ENCODE peak calls at places on chromosomes 5 and 9, in five cellular contexts. One of them, this sample, is unnamed.

GRCh38 chr5:145574889-145575573 is 260.1 kb downstream of the PRELID2 start:
- DNase-seq in H9: no peak
- DNase-seq in neuronal stem cell: no peak
- DNase-seq in H1: no peak
- DNase-seq in trophoblast cell: no peak
- DNase-seq in this sample: no peak

GRCh38 chr5:141742866-141743651 is 61.0 kb upstream of the ARAP3 start:
- DNase-seq in H9: peak; percentile 79
- DNase-seq in neuronal stem cell: peak; percentile 79
- DNase-seq in H1: no peak
- DNase-seq in trophoblast cell: peak; percentile 44
- DNase-seq in this sample: peak; percentile 43

GRCh38 chr9:85909390-85909789 is 31.6 kb upstream of the NAA35 start:
- DNase-seq in H9: no peak
- DNase-seq in neuronal stem cell: no peak
- DNase-seq in H1: no peak
- DNase-seq in trophoblast cell: no peak
- DNase-seq in this sample: no peak

GRCh38 chr5:10856646-10857332 is 95.8 kb upstream of the DAP start:
- DNase-seq in H9: peak; percentile 88
- DNase-seq in neuronal stem cell: peak; percentile 92
- DNase-seq in H1: peak; percentile 70
- DNase-seq in trophoblast cell: peak; percentile 67
- DNase-seq in this sample: peak; percentile 84

GRCh38 chr5:154945695-154946301 is 4.9 kb downstream of the MRPL22 start:
- DNase-seq in H9: no peak
- DNase-seq in neuronal stem cell: no peak
- DNase-seq in H1: no peak
- DNase-seq in trophoblast cell: peak; percentile 45
- DNase-seq in this sample: peak; percentile 34

GRCh38 chr9:136441191-136441680 is 1.6 kb upstream of the INPP5E start:
- DNase-seq in H9: no peak
- DNase-seq in neuronal stem cell: no peak
- DNase-seq in H1: no peak
- DNase-seq in trophoblast cell: no peak
- DNase-seq in this sample: no peak

GRCh38 chr5:63245271-63245670 is 666.7 kb downstream of the LRRC70 start:
- DNase-seq in H9: no peak
- DNase-seq in neuronal stem cell: no peak
- DNase-seq in H1: no peak
- DNase-seq in trophoblast cell: no peak
- DNase-seq in this sample: peak; percentile 50

GRCh38 chr5:124932791-124933600 is 186.6 kb upstream of the ZNF608 start:
- DNase-seq in H9: no peak
- DNase-seq in neuronal stem cell: no peak
- DNase-seq in H1: no peak
- DNase-seq in trophoblast cell: no peak
- DNase-seq in this sample: peak; percentile 69

GRCh38 chr9:37178742-37179141 is 58.4 kb downstream of the ZCCHC7 start:
- DNase-seq in H9: no peak
- DNase-seq in neuronal stem cell: no peak
- DNase-seq in H1: no peak
- DNase-seq in trophoblast cell: no peak
- DNase-seq in this sample: no peak

GRCh38 chr9:90964101-90965020 is 162.7 kb downstream of the SYK start:
- DNase-seq in H9: peak; percentile 49
- DNase-seq in neuronal stem cell: no peak
- DNase-seq in H1: no peak
- DNase-seq in trophoblast cell: peak; percentile 60
- DNase-seq in this sample: peak; percentile 54

GRCh38 chr5:40653221-40654022 is 26.3 kb upstream of the PTGER4 start:
- DNase-seq in H9: no peak
- DNase-seq in neuronal stem cell: no peak
- DNase-seq in H1: no peak
- DNase-seq in trophoblast cell: no peak
- DNase-seq in this sample: no peak

GRCh38 chr5:168109441-168109840 is 182.0 kb upstream of the WWC1 start:
- DNase-seq in H9: no peak
- DNase-seq in neuronal stem cell: no peak
- DNase-seq in H1: no peak
- DNase-seq in trophoblast cell: no peak
- DNase-seq in this sample: no peak

GRCh38 chr5:167716376-167716775 is 575.1 kb upstream of the WWC1 start:
- DNase-seq in H9: no peak
- DNase-seq in neuronal stem cell: no peak
- DNase-seq in H1: no peak
- DNase-seq in trophoblast cell: no peak
- DNase-seq in this sample: peak; percentile 35

GRCh38 chr9:20437466-20437865 is 184.8 kb downstream of the MLLT3 start:
- DNase-seq in H9: no peak
- DNase-seq in neuronal stem cell: no peak
- DNase-seq in H1: no peak
- DNase-seq in trophoblast cell: no peak
- DNase-seq in this sample: peak; percentile 3

GRCh38 chr9:16727452-16728127 is 142.9 kb downstream of the BNC2 start:
- DNase-seq in H9: no peak
- DNase-seq in neuronal stem cell: no peak
- DNase-seq in H1: no peak
- DNase-seq in trophoblast cell: no peak
- DNase-seq in this sample: peak; percentile 35

GRCh38 chr5:136053336-136054121 is 24.7 kb downstream of the TGFBI start:
- DNase-seq in H9: no peak
- DNase-seq in neuronal stem cell: no peak
- DNase-seq in H1: no peak
- DNase-seq in trophoblast cell: peak; percentile 67
- DNase-seq in this sample: peak; percentile 96

GRCh38 chr9:28926311-28926710 is 1353.0 kb upstream of the C9orf72 start:
- DNase-seq in H9: no peak
- DNase-seq in neuronal stem cell: no peak
- DNase-seq in H1: no peak
- DNase-seq in trophoblast cell: peak; percentile 82
- DNase-seq in this sample: no peak

GRCh38 chr5:456351-457194 is 13.6 kb downstream of the EXOC3 start:
- DNase-seq in H9: peak; percentile 21
- DNase-seq in neuronal stem cell: no peak
- DNase-seq in H1: no peak
- DNase-seq in trophoblast cell: no peak
- DNase-seq in this sample: no peak

GRCh38 chr9:108664309-108665255 is 191.2 kb downstream of the ACTL7B start:
- DNase-seq in H9: no peak
- DNase-seq in neuronal stem cell: no peak
- DNase-seq in H1: no peak
- DNase-seq in trophoblast cell: no peak
- DNase-seq in this sample: no peak

GRCh38 chr9:133737071-133737773 is 930 bp downstream of the SARDH start:
- DNase-seq in H9: no peak
- DNase-seq in neuronal stem cell: no peak
- DNase-seq in H1: no peak
- DNase-seq in trophoblast cell: no peak
- DNase-seq in this sample: no peak

GRCh38 chr5:154276932-154277331 is 86.4 kb downstream of the GALNT10 start:
- DNase-seq in H9: no peak
- DNase-seq in neuronal stem cell: no peak
- DNase-seq in H1: no peak
- DNase-seq in trophoblast cell: no peak
- DNase-seq in this sample: peak; percentile 90

GRCh38 chr5:58932057-58932594 is 349.3 kb downstream of the RAB3C start:
- DNase-seq in H9: no peak
- DNase-seq in neuronal stem cell: no peak
- DNase-seq in H1: no peak
- DNase-seq in trophoblast cell: no peak
- DNase-seq in this sample: no peak

GRCh38 chr9:94696545-94696944 is 30.0 kb upstream of the AOPEP start:
- DNase-seq in H9: no peak
- DNase-seq in neuronal stem cell: no peak
- DNase-seq in H1: no peak
- DNase-seq in trophoblast cell: no peak
- DNase-seq in this sample: no peak

GRCh38 chr5:3179220-3179619 is 416.4 kb upstream of the IRX1 start:
- DNase-seq in H9: peak; percentile 68
- DNase-seq in neuronal stem cell: no peak
- DNase-seq in H1: no peak
- DNase-seq in trophoblast cell: no peak
- DNase-seq in this sample: no peak

GRCh38 chr9:565528-565927 is 276.0 kb upstream of the DMRT1 start:
- DNase-seq in H9: no peak
- DNase-seq in neuronal stem cell: no peak
- DNase-seq in H1: no peak
- DNase-seq in trophoblast cell: no peak
- DNase-seq in this sample: no peak

GRCh38 chr5:145658435-145658834 is 176.7 kb downstream of the PRELID2 start:
- DNase-seq in H9: no peak
- DNase-seq in neuronal stem cell: no peak
- DNase-seq in H1: no peak
- DNase-seq in trophoblast cell: no peak
- DNase-seq in this sample: no peak

GRCh38 chr5:15013654-15014463 is 142.3 kb upstream of the ANKH start:
- DNase-seq in H9: no peak
- DNase-seq in neuronal stem cell: peak; percentile 36
- DNase-seq in H1: no peak
- DNase-seq in trophoblast cell: peak; percentile 90
- DNase-seq in this sample: peak; percentile 73

GRCh38 chr9:126000731-126001580 is 253.8 kb downstream of the PBX3 start:
- DNase-seq in H9: no peak
- DNase-seq in neuronal stem cell: no peak
- DNase-seq in H1: no peak
- DNase-seq in trophoblast cell: no peak
- DNase-seq in this sample: no peak

GRCh38 chr9:106862946-106863740 is at the start of gene ZNF462:
- DNase-seq in H9: peak; percentile 55
- DNase-seq in neuronal stem cell: peak; percentile 47
- DNase-seq in H1: no peak
- DNase-seq in trophoblast cell: peak; percentile 74
- DNase-seq in this sample: peak; percentile 90

GRCh38 chr5:91144491-91145232 is 238.5 kb downstream of the ARRDC3 start:
- DNase-seq in H9: no peak
- DNase-seq in neuronal stem cell: no peak
- DNase-seq in H1: no peak
- DNase-seq in trophoblast cell: no peak
- DNase-seq in this sample: no peak

GRCh38 chr9:38101423-38101822 is 32.4 kb upstream of the SHB start:
- DNase-seq in H9: no peak
- DNase-seq in neuronal stem cell: no peak
- DNase-seq in H1: no peak
- DNase-seq in trophoblast cell: no peak
- DNase-seq in this sample: no peak

GRCh38 chr5:14451866-14452265 is 129.7 kb upstream of the OTULINL start:
- DNase-seq in H9: no peak
- DNase-seq in neuronal stem cell: no peak
- DNase-seq in H1: no peak
- DNase-seq in trophoblast cell: peak; percentile 16
- DNase-seq in this sample: no peak

GRCh38 chr5:57825026-57825683 is 342.5 kb upstream of the ACTBL2 start:
- DNase-seq in H9: no peak
- DNase-seq in neuronal stem cell: peak; percentile 11
- DNase-seq in H1: no peak
- DNase-seq in trophoblast cell: peak; percentile 45
- DNase-seq in this sample: no peak

GRCh38 chr5:116418016-116418415 is 156.6 kb downstream of the SEMA6A start:
- DNase-seq in H9: no peak
- DNase-seq in neuronal stem cell: no peak
- DNase-seq in H1: no peak
- DNase-seq in trophoblast cell: no peak
- DNase-seq in this sample: no peak

GRCh38 chr9:27338527-27338903 is 41.6 kb upstream of the EQTN start:
- DNase-seq in H9: no peak
- DNase-seq in neuronal stem cell: no peak
- DNase-seq in H1: no peak
- DNase-seq in trophoblast cell: no peak
- DNase-seq in this sample: no peak

GRCh38 chr9:4417578-4418325 is 72.5 kb upstream of the SLC1A1 start:
- DNase-seq in H9: no peak
- DNase-seq in neuronal stem cell: peak; percentile 4
- DNase-seq in H1: no peak
- DNase-seq in trophoblast cell: peak; percentile 95
- DNase-seq in this sample: peak; percentile 7

GRCh38 chr9:112162644-112163413 is 12.3 kb downstream of the SUSD1 start:
- DNase-seq in H9: no peak
- DNase-seq in neuronal stem cell: no peak
- DNase-seq in H1: no peak
- DNase-seq in trophoblast cell: no peak
- DNase-seq in this sample: no peak
- H2BK12ac ChIP-seq in H9: no peak overlapping the region
- H2BK12ac ChIP-seq in neuronal stem cell: no peak overlapping the region
- H2BK12ac ChIP-seq in H1: no peak overlapping the region
- H2BK12ac ChIP-seq in trophoblast cell: no peak overlapping the region
- H2BK12ac ChIP-seq in this sample: no peak overlapping the region

GRCh38 chr9:123543492-123543891 is 187.5 kb downstream of the CRB2 start:
- DNase-seq in H9: no peak
- DNase-seq in neuronal stem cell: no peak
- DNase-seq in H1: no peak
- DNase-seq in trophoblast cell: no peak
- DNase-seq in this sample: no peak
- H2BK12ac ChIP-seq in H9: no peak overlapping the region
- H2BK12ac ChIP-seq in neuronal stem cell: no peak overlapping the region
- H2BK12ac ChIP-seq in H1: no peak overlapping the region
- H2BK12ac ChIP-seq in trophoblast cell: no peak overlapping the region
- H2BK12ac ChIP-seq in this sample: no peak overlapping the region

DNA sequence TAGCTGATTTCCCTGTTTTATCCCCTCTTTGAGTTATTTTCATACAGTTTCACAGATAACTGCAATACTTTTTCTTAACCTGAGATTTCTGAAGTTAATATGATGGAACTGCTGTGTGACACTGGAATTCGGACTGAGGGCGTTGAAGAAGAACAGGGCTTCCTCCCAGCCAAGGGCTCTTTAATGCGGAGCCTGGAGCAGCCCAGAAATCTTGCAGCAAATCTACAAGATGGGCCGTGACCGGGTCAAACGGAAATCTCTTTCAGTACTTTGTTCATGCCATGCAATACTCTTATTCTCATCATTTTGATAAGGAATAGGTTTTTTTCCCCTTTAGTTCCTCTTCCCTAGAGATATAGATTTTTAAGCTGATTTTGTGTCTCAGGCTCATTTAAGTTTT is 236.9 kb upstream of the IRX4 start:
- DNase-seq in H9: no peak
- DNase-seq in neuronal stem cell: no peak
- DNase-seq in H1: no peak
- DNase-seq in trophoblast cell: no peak
- DNase-seq in this sample: no peak
- H2BK12ac ChIP-seq in H9: no peak overlapping the region
- H2BK12ac ChIP-seq in neuronal stem cell: no peak overlapping the region
- H2BK12ac ChIP-seq in H1: no peak overlapping the region
- H2BK12ac ChIP-seq in trophoblast cell: no peak overlapping the region
- H2BK12ac ChIP-seq in this sample: no peak overlapping the region

GRCh38 chr9:111831371-111832108 is 36.8 kb upstream of the SHOC1 start:
- DNase-seq in H9: no peak
- DNase-seq in neuronal stem cell: no peak
- DNase-seq in H1: no peak
- DNase-seq in trophoblast cell: peak; percentile 61
- DNase-seq in this sample: no peak

GRCh38 chr9:111821006-111821528 is 26.3 kb upstream of the SHOC1 start:
- DNase-seq in H9: no peak
- DNase-seq in neuronal stem cell: no peak
- DNase-seq in H1: no peak
- DNase-seq in trophoblast cell: peak; percentile 82
- DNase-seq in this sample: no peak

GRCh38 chr9:111828193-111828592 is 33.5 kb upstream of the SHOC1 start:
- DNase-seq in H9: no peak
- DNase-seq in neuronal stem cell: no peak
- DNase-seq in H1: no peak
- DNase-seq in trophoblast cell: no peak
- DNase-seq in this sample: no peak

GRCh38 chr9:111825468-111826145 is 30.9 kb upstream of the SHOC1 start:
- DNase-seq in H9: no peak
- DNase-seq in neuronal stem cell: no peak
- DNase-seq in H1: no peak
- DNase-seq in trophoblast cell: peak; percentile 40
- DNase-seq in this sample: no peak
- H2BK12ac ChIP-seq in H9: no peak overlapping the region
- H2BK12ac ChIP-seq in neuronal stem cell: no peak overlapping the region
- H2BK12ac ChIP-seq in H1: no peak overlapping the region
- H2BK12ac ChIP-seq in trophoblast cell: no peak overlapping the region
- H2BK12ac ChIP-seq in this sample: no peak overlapping the region

This sample was measured in mesenchymal stem cell.